ENCODE peak calls at places on chromosomes 6 and 20, in nine cellular contexts. C is lung microvascular endothelial cell; K is astrocyte of the spinal cord; U is GM12891; X is NCI-H748 treated with DMSO at 0.1 percent for 48 hours; L is activated naive CD8-positive, alpha-beta T cell treated with anti-CD3 and anti-CD28 coated beads, Interleukin-2, amount 10 ng/mL, durations not matched to agents 7 days and 5 days; M is MG63; O is KBM-7; F is neural crest cell. I is an unnamed sample.
A peak's percentile ranks its signal among the peaks of the same experiment; 100 is the strongest.

GRCh38 chr20:46111028-46111835 is 6.9 kb upstream of the CD40 start:
- DNase-seq in C (no peak), K (no peak), U (no peak), X (no peak), L (no peak), M (peak; percentile 26), O (no peak), F (no peak), I (peak; percentile 26)

GRCh38 chr6:113998811-113999210 is 27.9 kb upstream of the HDAC2 start:
- DNase-seq in C (no peak), K (no peak), U (no peak), X (no peak), L (no peak), M (no peak), O (no peak), F (no peak), I (no peak)

GRCh38 chr20:34112600-34113061 is 588 bp upstream of the EIF2S2 start:
- DNase-seq in C (peak; percentile 60), K (no peak), U (peak; percentile 26), X (peak; percentile 31), L (peak; percentile 44), M (peak; percentile 10), O (no peak), F (peak; percentile 25), I (peak; percentile 49)

GRCh38 chr6:108921547-108922331 is 73.5 kb downstream of the ARMC2 start:
- DNase-seq in C (no peak), K (peak; percentile 76), U (no peak), X (no peak), L (no peak), M (peak; percentile 53), O (peak; percentile 39), F (no peak), I (peak; percentile 86)

GRCh38 chr20:37178839-37179670 is at the start of the genes MROH8 and RPN2:
- DNase-seq in C (peak; percentile 98), K (peak; percentile 99), U (peak; percentile 84), X (peak; percentile 96), L (peak; percentile 92), M (peak; percentile 100), O (peak; percentile 99), F (peak; percentile 95), I (peak; percentile 96)

GRCh38 chr20:46122071-46122470 is 4.0 kb downstream of the CD40 start:
- DNase-seq in C (peak; percentile 86), K (peak; percentile 71), U (no peak), X (no peak), L (no peak), M (peak; percentile 73), O (no peak), F (no peak), I (peak; percentile 24)

GRCh38 chr6:12037803-12038202 is 25.7 kb downstream of the HIVEP1 start:
- DNase-seq in C (no peak), K (no peak), U (no peak), X (no peak), L (no peak), M (no peak), O (peak; percentile 44), F (no peak), I (no peak)

GRCh38 chr6:158566207-158566818 is 6.4 kb downstream of the TMEM181 start:
- DNase-seq in C (no peak), K (no peak), U (no peak), X (no peak), L (no peak), M (no peak), O (no peak), F (no peak), I (no peak)

GRCh38 chr20:17660667-17661066 is 21.4 kb downstream of the RRBP1 start:
- DNase-seq in C (no peak), K (no peak), U (no peak), X (no peak), L (no peak), M (no peak), O (no peak), F (no peak), I (no peak)

I was measured in LHCN-M2.